ENCODE peak calls at places on chromosomes 7 and 10, in four cellular contexts. Q is transverse colon, S is cardiac muscle cell, L is neural progenitor cell. X is an unnamed sample.

GRCh38 chr7:117800841-117801240 is 72.4 kb downstream of the CTTNBP2 start:
- DNase-seq in Q (no peak), S (no peak), L (no peak), X (no peak)

GRCh38 chr10:97939446-97939990 is 89.9 kb downstream of the GOLGA7B start:
- DNase-seq in Q (no peak), L (no peak), S (no peak), X (no peak)

GRCh38 chr7:158452331-158452730 is 135.3 kb downstream of the PTPRN2 start:
- DNase-seq in L (no peak), Q (no peak), S (no peak), X (no peak)

GRCh38 chr7:23404546-23405239 is 65.6 kb downstream of the IGF2BP3 start:
- DNase-seq in Q (no peak), L (no peak), S (no peak), X (no peak)

GRCh38 chr7:131726680-131727079 is 170.3 kb upstream of the PODXL start:
- DNase-seq in S (no peak), Q (no peak), L (no peak), X (no peak)

GRCh38 chr10:14953452-14954000 is 370 bp downstream of the DCLRE1C start:
- DNase-seq in Q (peak; percentile 61), L (peak; percentile 66), S (peak; percentile 66), X (no peak)

GRCh38 chr7:122380993-122381392 is 76.4 kb upstream of the FEZF1 start:
- DNase-seq in Q (no peak), S (no peak), L (peak; percentile 73), X (no peak)

GRCh38 chr7:43535810-43536585 is 46.9 kb upstream of the STK17A start:
- DNase-seq in Q (no peak), L (no peak), S (peak; percentile 95), X (no peak)

GRCh38 chr10:3625959-3626751 is 158.9 kb downstream of the KLF6 start:
- DNase-seq in Q (peak; percentile 13), L (no peak), S (peak; percentile 25), X (no peak)

GRCh38 chr10:48227213-48227612 is 47.3 kb downstream of the FRMPD2 start:
- DNase-seq in Q (no peak), L (no peak), S (no peak), X (no peak)
- H3K27me3 ChIP-seq in Q (no peaks in the 10 kb centered on the region), L (no peaks in the 10 kb centered on the region), S (no peaks in the 10 kb centered on the region), X (no peaks in the 10 kb centered on the region)

DNA sequence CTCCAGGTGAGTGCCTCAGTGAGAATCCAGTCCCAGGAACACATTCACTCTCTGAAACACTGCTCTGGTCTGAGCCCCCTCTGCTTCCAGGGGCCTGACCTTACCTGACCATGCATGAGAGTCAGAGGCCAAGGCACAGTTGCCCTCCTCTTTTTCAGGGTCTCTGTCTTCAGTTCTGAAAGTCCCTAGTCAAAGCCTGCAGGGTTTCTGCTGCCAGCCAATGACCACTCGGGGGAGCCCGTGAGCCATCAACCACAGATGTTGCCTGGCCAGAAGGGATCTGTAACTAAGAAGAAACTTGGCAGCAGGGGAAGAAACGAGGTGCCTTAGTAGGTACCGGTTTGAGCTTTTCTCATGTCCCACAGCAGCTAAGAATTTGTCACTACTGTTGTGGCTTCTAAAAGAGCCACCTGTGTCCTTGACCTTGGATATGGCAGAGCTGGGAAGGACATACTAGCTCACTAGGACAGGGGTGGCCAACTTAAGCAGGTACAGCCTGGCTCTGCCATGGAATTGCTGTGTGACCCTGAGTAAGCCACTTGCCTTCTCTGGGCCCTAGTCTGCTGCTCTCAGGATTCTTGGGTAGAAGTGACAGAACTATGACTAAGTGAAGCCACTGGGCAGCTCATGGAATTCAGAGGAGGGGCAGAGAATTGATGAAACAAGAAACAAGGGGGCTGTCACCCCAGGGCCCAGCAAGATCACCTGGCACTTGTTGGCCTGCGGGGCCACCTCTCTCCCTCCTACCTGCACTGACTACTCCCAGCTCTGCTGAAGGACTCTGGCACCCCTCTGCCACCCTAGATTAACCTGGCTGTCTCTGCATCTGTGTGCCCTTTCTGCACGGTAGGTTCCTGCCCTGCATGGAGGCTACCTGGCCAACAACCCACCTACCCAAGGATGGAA is 83.8 kb upstream of the GPR26 start:
- DNase-seq in S (peak; percentile 76), L (peak; percentile 89), Q (peak; percentile 79), X (peak; percentile 83)
- TF ChIP-seq CTCF in S (peak; percentile 96), L (peak; percentile 93), Q (peak; percentile 65), X (peak; percentile 96)

DNA sequence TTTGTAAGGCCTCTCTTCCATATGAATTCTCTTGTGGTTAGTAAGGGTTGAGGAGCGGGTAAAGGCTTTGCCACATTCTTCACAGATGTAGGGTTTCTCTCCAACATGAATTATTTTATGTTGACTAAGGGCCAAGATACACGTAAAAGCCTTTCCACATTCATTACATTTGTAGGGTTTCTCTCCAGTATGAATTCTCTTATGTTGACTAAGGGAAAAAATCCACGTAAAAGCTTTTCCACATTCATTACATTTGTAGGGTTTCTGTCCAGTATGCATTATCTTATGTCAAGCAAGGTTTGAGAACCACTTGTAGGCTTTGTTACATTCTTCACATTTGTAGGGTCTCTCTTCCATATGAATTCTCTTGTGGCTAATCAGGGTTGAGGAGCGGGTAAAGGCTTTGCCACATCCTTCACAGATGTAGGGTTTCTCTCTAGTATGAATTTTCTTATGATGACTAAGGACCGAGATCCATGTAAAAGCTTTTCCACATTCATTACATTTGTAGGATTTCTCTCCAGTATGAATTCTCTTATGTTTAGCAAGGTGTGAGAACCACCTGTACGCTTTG is 493.0 kb downstream of the ZNF479 start:
- DNase-seq in Q (no peak), L (no peak), S (no peak), X (no peak)
- H3K9me3 ChIP-seq in Q (peaks cover 73% of the 10 kb centered on the region), L (peaks cover 28% of the 10 kb centered on the region), S (peaks cover 3% of the 10 kb centered on the region), X (peaks cover 13% of the 10 kb centered on the region)

GRCh38 chr10:86900955-86901354 is 56.5 kb downstream of the MMRN2 start:
- DNase-seq in Q (peak; percentile 26), L (no peak), S (peak; percentile 92), X (no peak)
- H3K27me3 ChIP-seq in Q (no peaks in the 10 kb centered on the region), L (no peaks in the 10 kb centered on the region), S (no peaks in the 10 kb centered on the region), X (no peaks in the 10 kb centered on the region)